ENCODE peak calls at places on chromosomes 7 and 10, in nine cellular contexts. Y is HCEC 1CT; E is IMR-90; L is HCT116; B is natural killer cell treated with Interleukin-12 subunit alpha and Interleukin-12 subunit beta and Interleukin-15 and Interleukin-18, amount 100 ng/mL, for 72 hours; D is stimulated activated CD4-positive, alpha-beta T cell treated with anti-CD3 and anti-CD28 coated beads, Interleukin-12 subunit alpha, Interleukin-12 subunit beta, amount 100 ng/mL, for 4 hours; U is fibroblast of the conjunctiva; X is GM10248; O is CD8-positive, alpha-beta memory T cell. N is an unnamed sample.
A peak's percentile ranks its signal among the peaks of the same experiment; 100 is the strongest.

GRCh38 chr7:2480071-2480410 is 3.8 kb upstream of the GRIFIN start:
- DNase-seq in L (no peak), D (no peak), O (no peak), Y (no peak), U (no peak), E (peak; percentile 8), X (no peak), B (no peak), N (no peak)

GRCh38 chr10:111756541-111757061 is 427.0 kb downstream of the GPAM start:
- DNase-seq in X (peak; percentile 9), E (no peak), D (no peak), U (peak; percentile 26), B (no peak), L (peak; percentile 79), O (no peak), Y (no peak), N (peak; percentile 30)

GRCh38 chr10:76711374-76711997 is 926.1 kb downstream of the KCNMA1 start:
- DNase-seq in B (no peak), E (no peak), O (no peak), D (no peak), U (no peak), L (no peak), Y (no peak), X (no peak), N (no peak)

GRCh38 chr7:135575296-135575695 is 17.6 kb downstream of the NUP205 start:
- DNase-seq in B (no peak), E (no peak), O (no peak), X (no peak), D (no peak), L (no peak), U (no peak), Y (no peak), N (no peak)

GRCh38 chr10:50248057-50248456 is 3.3 kb downstream of the ASAH2 start:
- DNase-seq in E (no peak), X (no peak), L (no peak), O (no peak), D (no peak), B (no peak), Y (no peak), U (no peak), N (no peak)

GRCh38 chr10:5565671-5566581 is 41.2 kb downstream of the CALML3 start:
- DNase-seq in O (no peak), Y (peak; percentile 70), U (no peak), X (no peak), D (no peak), L (no peak), B (no peak), E (peak; percentile 84), N (no peak)

GRCh38 chr7:51647931-51648351 is 331.3 kb upstream of the COBL start:
- DNase-seq in X (no peak), D (no peak), O (no peak), L (no peak), B (no peak), U (no peak), E (no peak), Y (no peak), N (no peak)

GRCh38 chr10:5765617-5766016 is 47.6 kb downstream of the GDI2 start:
- DNase-seq in X (no peak), U (no peak), L (no peak), E (no peak), B (no peak), Y (no peak), D (no peak), O (no peak), N (no peak)

GRCh38 chr10:90642650-90643049 is 215.2 kb downstream of the HTR7 start:
- DNase-seq in E (no peak), O (no peak), U (no peak), X (no peak), B (no peak), D (no peak), L (no peak), Y (no peak), N (no peak)

GRCh38 chr10:3395487-3395886 is 222.9 kb upstream of the PITRM1 start:
- DNase-seq in Y (no peak), E (no peak), L (no peak), U (no peak), D (no peak), X (no peak), O (no peak), B (no peak), N (no peak)

GRCh38 chr10:71587941-71588573 is 131.5 kb downstream of the C10orf105 start:
- DNase-seq in E (no peak), L (no peak), Y (no peak), D (no peak), O (no peak), X (no peak), U (no peak), B (no peak), N (no peak)

GRCh38 chr7:14305233-14305866 is 315.9 kb upstream of the ETV1 start:
- DNase-seq in Y (no peak), X (no peak), O (no peak), L (peak; percentile 3), U (no peak), B (no peak), D (no peak), E (no peak), N (no peak)

GRCh38 chr10:89516149-89516832 is 19.1 kb downstream of the SLC16A12 start:
- DNase-seq in D (no peak), E (peak; percentile 98), B (no peak), U (peak; percentile 72), Y (peak; percentile 91), L (no peak), X (no peak), O (no peak), N (peak; percentile 42)

GRCh38 chr7:9978111-9979064 is 995.3 kb upstream of the PHF14 start:
- DNase-seq in B (no peak), L (no peak), X (no peak), O (no peak), U (no peak), Y (no peak), D (no peak), E (no peak), N (no peak)

GRCh38 chr7:31938650-31939049 is 131.6 kb downstream of the PDE1C start:
- DNase-seq in E (peak; percentile 45), B (no peak), O (no peak), L (no peak), X (no peak), U (no peak), D (no peak), Y (peak; percentile 87), N (peak; percentile 71)

GRCh38 chr10:88270061-88270808 is 312.9 kb downstream of the RNLS start:
- DNase-seq in L (no peak), X (no peak), O (no peak), U (no peak), Y (no peak), D (no peak), E (no peak), B (no peak), N (no peak)

GRCh38 chr7:92633211-92633906 is 43.2 kb upstream of the FAM133B start:
- DNase-seq in D (no peak), B (peak; percentile 81), O (no peak), X (no peak), E (peak; percentile 94), L (peak; percentile 66), Y (peak; percentile 89), U (peak; percentile 85), N (peak; percentile 56)

GRCh38 chr10:110442746-110443145 is 55.0 kb upstream of the DUSP5 start:
- DNase-seq in O (no peak), E (no peak), Y (no peak), L (no peak), X (no peak), U (no peak), D (no peak), B (no peak), N (no peak)

GRCh38 chr10:76010703-76011102 is 579.3 kb downstream of the LRMDA start:
- DNase-seq in Y (no peak), B (no peak), X (no peak), E (no peak), O (no peak), U (no peak), L (no peak), D (no peak), N (no peak)

N was measured in NCI-H460.